ENCODE peak calls at places on chromosomes 12 and 14, in nine cellular contexts. G is pancreas; W is ovary; A is left ventricle myocardium inferior; F is prostate gland; N is hepatocyte; R is CD4-positive, CD25-positive, alpha-beta regulatory T cell; Z is uterus; X is heart left ventricle. J is an unnamed sample.

GRCh38 chr12:52258335-52258901 is 16.0 kb upstream of the KRT86 start:
- DNase-seq in N (peak; percentile 50), A (no peak), F (no peak), X (no peak), W (no peak), Z (no peak), R (no peak), G (no peak), J (no peak)

GRCh38 chr12:110853856-110854255 is 7.1 kb downstream of the CCDC63 start:
- DNase-seq in G (no peak), Z (no peak), X (no peak), N (peak; percentile 11), A (no peak), W (no peak), F (no peak), R (no peak), J (no peak)

GRCh38 chr12:124545508-124546418 is 21.6 kb downstream of the NCOR2 start:
- DNase-seq in R (no peak), Z (no peak), F (no peak), W (no peak), G (no peak), N (no peak), X (no peak), A (no peak), J (no peak)

GRCh38 chr14:71582705-71583104 is 349.5 kb upstream of the RGS6 start:
- DNase-seq in N (no peak), A (no peak), F (no peak), R (no peak), X (no peak), G (no peak), Z (no peak), W (no peak), J (no peak)

GRCh38 chr12:75480469-75480949 is at the start of gene GLIPR1:
- DNase-seq in F (peak; percentile 56), W (peak; percentile 76), Z (peak; percentile 84), A (peak; percentile 55), R (peak; percentile 80), N (peak; percentile 64), G (peak; percentile 47), X (peak; percentile 48), J (peak; percentile 47)

GRCh38 chr12:9757433-9758025 is 3.2 kb downstream of the CD69 start:
- DNase-seq in W (no peak), X (no peak), F (no peak), N (no peak), G (no peak), A (no peak), R (no peak), Z (no peak), J (no peak)

GRCh38 chr12:122356192-122356635 is 66.3 kb downstream of the CLIP1 start:
- DNase-seq in R (peak; percentile 49), W (peak; percentile 47), A (no peak), F (peak; percentile 19), Z (no peak), N (peak; percentile 57), G (no peak), X (peak; percentile 26), J (no peak)

GRCh38 chr12:113232787-113233585 is 11.7 kb downstream of the TPCN1 start:
- DNase-seq in A (peak; percentile 52), N (no peak), G (no peak), W (no peak), F (no peak), Z (no peak), X (peak; percentile 65), R (peak; percentile 61), J (no peak)

DNA sequence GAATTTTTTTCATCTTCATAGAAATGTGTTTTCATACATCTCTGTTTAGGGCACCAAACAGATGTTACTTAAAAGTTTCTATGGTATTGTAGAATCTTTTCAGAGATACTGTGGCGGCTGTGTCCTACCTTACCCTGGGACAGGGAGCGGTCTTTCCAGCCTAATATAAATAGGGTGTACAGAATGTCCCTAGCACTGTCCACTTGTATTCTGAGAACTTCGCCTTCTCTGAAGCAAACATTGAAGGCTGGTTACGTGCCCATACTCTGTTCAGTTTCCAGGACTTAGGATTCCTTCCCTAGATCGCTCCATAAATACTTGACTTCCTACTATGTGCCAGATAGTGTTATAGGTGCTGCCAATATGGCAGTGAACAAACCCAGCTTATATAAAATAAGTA is 24.3 kb upstream of the SLC38A2 start:
- DNase-seq in Z (no peak), R (no peak), F (no peak), W (no peak), X (no peak), A (no peak), N (no peak), G (no peak), J (no peak)
- H3K27ac ChIP-seq in Z (no peak overlapping the region), R (no peak overlapping the region), F (no peak overlapping the region), W (no peak overlapping the region), X (no peak overlapping the region), A (peak overlapping the region; percentile 66), N (no peak overlapping the region), G (no peak overlapping the region), J (no peak overlapping the region)

DNA sequence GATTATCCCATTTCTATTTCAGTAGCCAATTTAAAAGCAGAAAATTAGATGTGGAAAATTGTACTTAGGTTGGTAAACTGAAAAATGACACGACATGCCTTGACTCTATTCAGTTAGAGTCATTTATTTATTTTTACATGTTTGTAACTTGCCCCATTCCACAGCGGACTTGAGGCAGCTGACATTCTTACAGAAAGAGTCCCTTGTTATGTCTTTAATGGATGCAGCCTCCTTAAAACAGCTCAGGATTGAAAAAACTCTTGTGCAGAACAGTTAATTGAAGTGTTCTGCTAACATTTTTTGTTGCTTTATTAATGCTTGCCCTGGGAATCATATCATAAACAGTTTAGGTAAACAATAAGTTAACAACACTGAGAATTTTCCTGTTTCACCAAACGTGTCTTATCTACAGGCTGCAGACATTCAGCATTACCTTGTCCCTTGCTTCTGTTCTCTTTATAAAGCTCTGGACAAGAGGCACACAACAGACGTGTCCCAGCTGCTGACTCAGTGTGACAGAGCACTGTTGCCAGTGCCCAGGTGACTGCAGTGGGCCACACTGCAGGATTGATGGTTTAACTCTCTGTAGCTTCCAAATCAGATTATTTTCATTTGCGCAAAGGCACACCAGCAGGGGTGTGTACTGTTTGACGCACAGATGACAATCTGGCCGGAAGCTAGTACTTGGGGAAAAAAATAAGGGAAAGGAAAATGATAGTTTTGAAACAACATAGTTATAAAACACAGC is 101.6 kb downstream of the PELI2 start:
- DNase-seq in R (no peak), F (no peak), W (no peak), X (no peak), N (no peak), Z (no peak), G (peak; percentile 52), A (no peak), J (no peak)
- H3K4me1 ChIP-seq in R (no peaks in the 10 kb centered on the region), F (no peaks in the 10 kb centered on the region), W (peaks cover 25% of the 10 kb centered on the region), X (peaks cover 31% of the 10 kb centered on the region), N (peaks cover 31% of the 10 kb centered on the region), Z (no peaks in the 10 kb centered on the region), G (peaks cover 43% of the 10 kb centered on the region), A (peaks cover 61% of the 10 kb centered on the region), J (peaks cover 28% of the 10 kb centered on the region)

GRCh38 chr12:96248532-96248931 is 54.4 kb downstream of the ELK3 start:
- DNase-seq in X (no peak), N (no peak), A (peak; percentile 33), Z (no peak), R (no peak), F (no peak), W (peak; percentile 15), G (no peak), J (no peak)

GRCh38 chr12:96250119-96250685 is 56.0 kb downstream of the ELK3 start:
- DNase-seq in F (no peak), G (no peak), A (no peak), R (no peak), X (no peak), W (no peak), N (no peak), Z (no peak), J (no peak)

GRCh38 chr12:96246926-96247566 is 52.9 kb downstream of the ELK3 start:
- DNase-seq in Z (no peak), X (no peak), A (no peak), N (no peak), F (no peak), G (no peak), R (no peak), W (peak; percentile 14), J (no peak)

GRCh38 chr12:96247567-96247962 is 53.4 kb downstream of the ELK3 start:
- DNase-seq in F (no peak), W (peak; percentile 9), X (no peak), A (no peak), N (no peak), Z (no peak), R (no peak), G (no peak), J (no peak)

DNA sequence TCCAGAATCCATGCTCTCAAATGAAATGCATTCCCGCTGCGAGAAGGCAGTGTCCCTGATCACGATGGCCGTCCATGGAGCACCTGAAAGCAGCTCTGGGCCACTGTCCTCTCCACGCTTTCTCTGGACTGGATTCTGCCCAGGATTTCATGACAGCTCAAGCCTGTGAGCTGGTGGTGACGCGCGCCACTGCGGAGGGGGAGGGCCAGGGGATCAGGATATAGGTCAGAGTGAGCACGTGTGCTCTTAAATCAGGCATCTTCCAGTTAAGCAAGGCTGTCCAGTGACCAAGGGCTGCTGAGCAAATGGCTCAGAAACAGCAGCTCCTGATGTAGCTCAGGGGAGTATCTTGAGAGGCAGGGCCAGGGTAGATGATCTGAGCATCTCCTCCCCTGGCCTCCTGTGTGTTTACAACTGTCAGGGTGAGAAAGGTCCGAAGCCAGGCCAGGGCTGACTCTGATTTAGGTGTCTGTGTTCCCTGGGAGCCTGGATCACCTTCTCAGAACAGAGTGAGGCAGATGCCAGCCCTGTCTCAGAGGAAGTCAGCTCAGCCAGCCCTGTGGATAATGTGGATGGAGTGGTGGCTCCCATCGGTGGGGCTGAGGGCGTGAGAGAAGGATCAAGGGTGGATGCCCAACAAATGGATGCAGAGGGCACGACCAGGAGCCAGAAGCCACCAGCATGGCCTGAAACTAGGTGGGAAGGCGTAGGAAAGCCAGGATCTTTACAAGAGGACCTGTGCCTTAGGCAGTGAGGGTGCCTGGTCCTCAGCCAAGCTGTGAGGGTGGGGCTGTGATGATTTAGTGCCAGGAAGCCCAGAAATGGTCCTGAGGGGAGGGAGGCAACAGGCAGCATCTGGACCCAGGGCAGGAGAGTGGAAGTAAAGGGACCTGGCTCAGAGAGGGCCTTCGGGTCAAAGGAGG is 55.3 kb downstream of the ELK3 start:
- DNase-seq in G (no peak), W (no peak), Z (peak; percentile 79), A (peak; percentile 74), N (no peak), X (peak; percentile 73), F (no peak), R (no peak), J (no peak)
- H3K27ac ChIP-seq in G (no peak overlapping the region), W (no peak overlapping the region), Z (peak overlapping the region; percentile 75), A (peak overlapping the region; percentile 75), N (no peak overlapping the region), X (no peak overlapping the region), F (no peak overlapping the region), R (no peak overlapping the region), J (no peak overlapping the region)

GRCh38 chr12:132472386-132472785 is 17.6 kb upstream of the FBRSL1 start:
- DNase-seq in A (no peak), X (no peak), Z (no peak), N (no peak), G (peak; percentile 24), F (no peak), R (no peak), W (no peak), J (no peak)

GRCh38 chr12:132470417-132470816 is 19.5 kb upstream of the FBRSL1 start:
- DNase-seq in W (no peak), X (no peak), A (no peak), R (no peak), G (no peak), Z (no peak), N (no peak), F (no peak), J (no peak)

GRCh38 chr12:132471011-132471857 is 18.7 kb upstream of the FBRSL1 start:
- DNase-seq in X (no peak), R (no peak), F (no peak), A (no peak), Z (no peak), N (peak; percentile 75), G (peak; percentile 32), W (no peak), J (no peak)

GRCh38 chr12:132474237-132474741 is 15.7 kb upstream of the FBRSL1 start:
- DNase-seq in Z (no peak), X (no peak), W (no peak), R (peak; percentile 41), A (no peak), N (no peak), F (no peak), G (peak; percentile 27), J (no peak)

DNA sequence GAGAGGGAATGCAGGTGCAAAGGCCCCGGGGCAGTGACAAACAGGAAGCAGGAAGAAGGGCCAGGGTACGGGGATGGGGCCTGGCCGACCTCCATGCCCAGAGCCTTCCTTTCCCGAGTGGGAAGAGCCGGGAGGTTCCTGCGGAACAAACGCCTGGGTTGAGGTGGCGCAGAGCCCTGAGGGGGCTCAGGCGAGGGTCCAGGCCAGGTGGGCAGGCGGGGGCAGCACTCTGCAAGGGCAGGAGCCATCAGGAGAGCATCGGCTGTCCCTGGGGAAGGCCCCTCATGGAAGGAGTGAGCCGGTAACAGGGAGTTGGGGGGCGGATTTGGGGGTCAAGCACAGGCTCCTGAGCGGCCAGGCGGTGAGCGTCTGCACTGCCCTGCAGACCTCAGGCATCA is 18.1 kb upstream of the FBRSL1 start:
- DNase-seq in G (peak; percentile 24), Z (no peak), X (no peak), F (no peak), W (no peak), N (no peak), A (no peak), R (no peak), J (no peak)
- H3K4me1 ChIP-seq in G (no peaks in the 10 kb centered on the region), Z (no peaks in the 10 kb centered on the region), X (no peaks in the 10 kb centered on the region), F (no peaks in the 10 kb centered on the region), W (peaks cover 1% of the 10 kb centered on the region), N (no peaks in the 10 kb centered on the region), A (peaks cover 4% of the 10 kb centered on the region), R (peaks cover 24% of the 10 kb centered on the region), J (no peaks in the 10 kb centered on the region)